ENCODE peak calls at places on chromosomes 1 and 21, in five cellular contexts. F is A549, M is PC-3, O is foreskin fibroblast, C is AG10803. A is an unnamed sample.

GRCh38 chr1:87134061-87134460 is 194.6 kb upstream of the LMO4 start:
- DNase-seq in F (no peak), M (no peak), O (peak), C (no peak), A (no peak)

GRCh38 chr1:18907021-18907913 is 4.9 kb upstream of the ALDH4A1 start:
- DNase-seq in F (peak), M (peak), O (peak), C (peak), A (peak)

GRCh38 chr1:17200246-17200645 is 4.7 kb upstream of the PADI1 start:
- DNase-seq in F (no peak), M (no peak), O (no peak), C (no peak), A (peak)

GRCh38 chr1:213600879-213601278 is 386.9 kb upstream of the PROX1 start:
- DNase-seq in F (no peak), M (no peak), O (no peak), C (no peak), A (no peak)

GRCh38 chr1:183063349-183063748 is 40.1 kb downstream of the LAMC1 start:
- DNase-seq in F (no peak), M (no peak), O (no peak), C (no peak), A (no peak)

GRCh38 chr1:93450331-93450730 is 2.4 kb downstream of the FNBP1L start:
- DNase-seq in F (no peak), M (no peak), O (no peak), C (no peak), A (no peak)

GRCh38 chr1:169508432-169509338 is 22.9 kb upstream of the SLC19A2 start:
- DNase-seq in F (no peak), M (no peak), O (no peak), C (no peak), A (no peak)

GRCh38 chr1:23210963-23211362 is 6.3 kb downstream of the HTR1D start:
- DNase-seq in F (no peak), M (peak), O (no peak), C (no peak), A (no peak)

GRCh38 chr1:37932759-37933158 is 14.1 kb downstream of the INPP5B start:
- DNase-seq in F (peak), M (peak), O (peak), C (peak), A (peak)

GRCh38 chr1:211485480-211485857 is 6.5 kb downstream of the RD3 start:
- DNase-seq in F (no peak), M (no peak), O (no peak), C (no peak), A (no peak)

GRCh38 chr21:46173573-46173972 is 10.7 kb downstream of the SPATC1L start:
- DNase-seq in F (no peak), M (no peak), O (no peak), C (no peak), A (no peak)

GRCh38 chr1:94255476-94255875 is 18.1 kb upstream of the ARHGAP29 start:
- DNase-seq in F (no peak), M (peak), O (peak), C (no peak), A (peak)

GRCh38 chr1:71593523-71593922 is 512.7 kb upstream of the ZRANB2 start:
- DNase-seq in F (no peak), M (peak), O (peak), C (peak), A (peak)

GRCh38 chr1:240285541-240285940 is 193.9 kb downstream of the FMN2 start:
- DNase-seq in F (no peak), M (no peak), O (peak), C (peak), A (peak)

GRCh38 chr1:87044840-87045239 is 130.4 kb downstream of the HS2ST1 start:
- DNase-seq in F (no peak), M (no peak), O (no peak), C (no peak), A (no peak)

GRCh38 chr1:72224506-72224905 is 57.8 kb downstream of the NEGR1 start:
- DNase-seq in F (no peak), M (no peak), O (no peak), C (no peak), A (no peak)

GRCh38 chr1:234980657-234981396 is 147.8 kb downstream of the TOMM20 start:
- DNase-seq in F (peak), M (peak), O (peak), C (peak), A (peak)

GRCh38 chr1:186438567-186438966 is 22.3 kb downstream of the PDC start:
- DNase-seq in F (no peak), M (no peak), O (no peak), C (no peak), A (no peak)

GRCh38 chr1:44464361-44464760 is 59.3 kb downstream of the RNF220 start:
- DNase-seq in F (no peak), M (no peak), O (no peak), C (peak), A (no peak)

GRCh38 chr1:11339346-11340247 is 66.6 kb downstream of the UBIAD1 start:
- DNase-seq in F (no peak), M (peak), O (peak), C (no peak), A (no peak)

GRCh38 chr1:160830321-160831153 is 32.1 kb downstream of the CD244 start:
- DNase-seq in F (peak), M (peak), O (peak), C (peak), A (peak)

GRCh38 chr1:155083865-155084721 is 5.5 kb downstream of the EFNA3 start:
- DNase-seq in F (peak), M (peak), O (peak), C (peak), A (peak)
- TF ChIP-seq CTCF in F (no peak), M (peak), O (peak), C (peak), A (peak)

GRCh38 chr1:81701071-81701470 is 99.7 kb upstream of the ADGRL2 start:
- DNase-seq in F (no peak), M (no peak), O (no peak), C (no peak), A (no peak)
- H3K4me3 ChIP-seq in F (no peak), M (no peak), O (no peak), C (no peak), A (no peak)

DNA sequence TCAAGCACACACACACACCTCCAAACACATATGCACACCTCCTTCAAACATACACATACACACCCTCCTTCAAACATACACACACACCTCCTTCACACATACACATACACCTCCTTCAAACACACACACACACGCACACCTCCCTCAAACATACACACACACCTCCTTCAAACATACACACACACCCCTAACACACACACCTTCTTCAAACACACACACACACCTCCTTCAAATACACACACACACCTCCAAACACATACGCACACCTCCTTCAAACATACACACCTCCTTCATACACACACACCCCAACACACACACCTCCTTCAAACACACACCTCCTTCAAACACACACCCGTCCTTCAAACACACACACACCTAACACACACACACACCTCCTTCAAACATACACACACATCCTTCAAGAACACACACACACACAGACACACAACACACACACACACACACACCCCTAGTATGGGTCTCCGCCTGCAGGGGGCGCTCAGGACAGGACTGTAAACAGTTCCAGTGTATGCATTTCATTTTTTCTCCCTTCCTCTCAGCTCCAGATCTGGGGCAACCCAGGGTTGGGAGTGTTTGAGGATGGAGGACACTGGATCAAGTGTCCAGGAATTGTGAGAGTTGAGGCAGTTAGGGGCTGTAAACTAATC is 12.1 kb downstream of the LGR6 start:
- DNase-seq in F (no peak), M (no peak), O (no peak), C (no peak), A (no peak)
- TF ChIP-seq CTCF in F (no peak), M (peak), O (peak), C (peak), A (peak)

DNA sequence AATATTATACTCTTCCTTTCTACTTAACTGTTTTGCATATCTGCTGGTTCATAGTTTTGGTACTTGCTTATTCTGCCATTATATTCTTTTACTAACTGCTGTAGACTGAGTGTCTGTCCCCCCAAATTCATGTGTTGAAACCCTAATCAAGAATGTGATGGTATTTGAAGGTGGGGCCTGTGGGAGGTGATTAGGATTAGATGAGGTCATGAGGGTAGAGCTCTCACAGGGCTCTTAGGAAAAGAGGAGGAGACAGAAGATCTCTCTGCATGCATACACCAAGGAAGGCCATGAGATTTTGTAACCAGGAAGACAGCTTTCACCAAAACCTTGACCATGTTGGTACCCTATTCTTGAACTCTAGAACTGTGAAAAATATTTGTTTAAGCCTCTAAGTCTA is 354.1 kb upstream of the B3GALT2 start:
- DNase-seq in F (no peak), M (no peak), O (no peak), C (no peak), A (no peak)
- H3K4me3 ChIP-seq in F (no peak), M (no peak), O (no peak), C (no peak), A (no peak)

DNA sequence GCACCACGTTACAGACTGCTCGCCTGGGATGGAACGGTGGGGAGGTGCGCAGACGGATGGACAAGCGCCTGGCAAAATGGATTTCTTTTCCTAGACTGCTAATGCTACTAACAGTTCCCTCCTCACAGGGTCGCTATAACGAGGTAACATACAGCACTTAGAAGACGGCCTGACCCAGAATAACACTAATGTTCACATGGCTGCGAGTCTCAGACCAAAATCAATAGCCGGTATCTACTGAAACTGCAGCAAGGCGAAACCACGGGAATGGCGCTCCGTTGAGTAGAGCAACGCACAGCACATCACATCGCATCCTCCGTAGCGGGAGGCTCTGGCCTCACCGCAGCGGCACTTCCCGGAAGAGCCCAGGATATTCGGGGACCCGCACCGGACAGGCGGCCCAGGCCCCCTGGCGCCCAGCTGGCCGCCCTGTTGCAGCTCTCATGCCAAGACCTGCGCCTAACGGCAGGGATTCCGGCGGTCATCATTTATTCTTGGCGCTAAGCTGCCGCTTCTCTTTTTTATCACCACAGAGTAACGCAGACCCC is 46.6 kb downstream of the VPS26C start:
- DNase-seq in F (peak), M (no peak), O (peak), C (peak), A (peak)
- TF ChIP-seq CTCF in F (no peak), M (no peak), O (no peak), C (peak), A (peak)

GRCh38 chr1:43284711-43285110 is 670 bp downstream of the C1orf210 start:
- DNase-seq in F (no peak), M (no peak), O (no peak), C (no peak), A (no peak)
- H3K4me3 ChIP-seq in F (no peak), M (peak), O (no peak), C (no peak), A (no peak)

GRCh38 chr1:1306661-1307260 is 969 bp downstream of the ACAP3 start:
- DNase-seq in F (no peak), M (peak), O (no peak), C (no peak), A (no peak)

GRCh38 chr1:1304331-1305299 is 3.1 kb downstream of the ACAP3 start:
- DNase-seq in F (peak), M (no peak), O (peak), C (peak), A (peak)

GRCh38 chr1:1303736-1304135 is 4.0 kb downstream of the ACAP3 start:
- DNase-seq in F (no peak), M (no peak), O (peak), C (no peak), A (no peak)

GRCh38 chr1:1306070-1306660 is 1.6 kb downstream of the ACAP3 start:
- DNase-seq in F (no peak), M (no peak), O (peak), C (no peak), A (no peak)

DNA sequence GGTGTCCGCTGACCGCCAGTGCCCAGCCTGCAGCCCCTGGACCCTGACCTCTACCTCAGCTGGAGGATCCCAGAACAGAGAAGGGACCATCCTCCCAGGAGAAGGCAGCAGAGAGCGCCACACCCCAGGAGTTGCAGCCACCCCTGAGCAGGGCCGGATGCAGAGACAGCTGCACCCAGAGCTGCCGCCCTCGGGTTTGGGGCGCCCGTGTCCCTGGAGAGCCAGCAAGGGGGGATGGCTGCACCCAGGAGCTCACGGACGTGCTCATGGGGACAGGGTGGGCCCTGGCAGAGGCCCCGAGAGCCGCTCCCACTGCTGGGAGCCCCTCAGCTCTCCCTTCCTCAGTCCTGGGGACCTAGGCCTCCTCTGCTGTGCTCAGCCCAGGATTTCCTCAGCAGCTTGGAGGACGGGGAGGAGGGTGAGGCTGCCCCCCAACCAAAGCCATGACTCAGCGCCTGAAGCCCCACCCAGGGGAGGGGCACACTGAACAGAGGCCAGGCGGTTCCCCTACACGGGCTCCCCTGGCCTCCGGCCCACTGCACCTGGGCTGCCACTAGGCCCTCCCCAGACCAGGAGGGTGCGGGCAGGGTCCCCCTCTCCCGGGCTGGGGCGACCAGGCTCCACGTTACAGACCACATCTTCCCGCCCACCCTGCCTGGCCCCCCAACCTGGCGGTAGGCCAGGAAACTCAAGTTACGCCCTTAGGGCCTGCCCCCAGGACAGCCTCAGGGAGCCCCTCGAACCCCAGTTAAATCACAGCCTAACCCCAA is 2.2 kb downstream of the ACAP3 start:
- DNase-seq in F (peak), M (peak), O (peak), C (peak), A (peak)
- TF ChIP-seq CTCF in F (no peak), M (peak), O (no peak), C (peak), A (no peak)

A was measured in fibroblast of pulmonary artery.